ENCODE peak calls at places on chromosomes 11 and 22, in four cellular contexts. One of them, this sample, is unnamed.

GRCh38 chr11:56916609-56917008 is 72.1 kb upstream of the OR5AK2 start:
- DNase-seq in stomach: no peak
- DNase-seq in NCI-H1092 treated with DMSO at 0.1 percent for 48 hours: no peak
- DNase-seq in activated T-helper 9 cell treated with anti-CD3 and anti-CD28 coated beads, Interleukin-2, amount 50 U/mL, for 16 hours: no peak
- DNase-seq in this sample: no peak

GRCh38 chr11:126446581-126446980 is 91.1 kb downstream of the ST3GAL4 start:
- DNase-seq in stomach: no peak
- DNase-seq in NCI-H1092 treated with DMSO at 0.1 percent for 48 hours: no peak
- DNase-seq in activated T-helper 9 cell treated with anti-CD3 and anti-CD28 coated beads, Interleukin-2, amount 50 U/mL, for 16 hours: no peak
- DNase-seq in this sample: no peak

GRCh38 chr22:28817919-28818859 is 17.8 kb upstream of the XBP1 start:
- DNase-seq in stomach: peak; percentile 89
- DNase-seq in NCI-H1092 treated with DMSO at 0.1 percent for 48 hours: peak; percentile 77
- DNase-seq in activated T-helper 9 cell treated with anti-CD3 and anti-CD28 coated beads, Interleukin-2, amount 50 U/mL, for 16 hours: no peak
- DNase-seq in this sample: no peak

GRCh38 chr11:120254788-120255518 is 15.0 kb downstream of the POU2F3 start:
- DNase-seq in stomach: no peak
- DNase-seq in NCI-H1092 treated with DMSO at 0.1 percent for 48 hours: peak; percentile 29
- DNase-seq in activated T-helper 9 cell treated with anti-CD3 and anti-CD28 coated beads, Interleukin-2, amount 50 U/mL, for 16 hours: no peak
- DNase-seq in this sample: no peak

GRCh38 chr11:134349109-134349801 is 17.5 kb downstream of the GLB1L2 start:
- DNase-seq in stomach: no peak
- DNase-seq in NCI-H1092 treated with DMSO at 0.1 percent for 48 hours: no peak
- DNase-seq in activated T-helper 9 cell treated with anti-CD3 and anti-CD28 coated beads, Interleukin-2, amount 50 U/mL, for 16 hours: no peak
- DNase-seq in this sample: no peak

GRCh38 chr11:1750481-1750839 is at the start of gene IFITM10:
- DNase-seq in stomach: peak; percentile 52
- DNase-seq in NCI-H1092 treated with DMSO at 0.1 percent for 48 hours: no peak
- DNase-seq in activated T-helper 9 cell treated with anti-CD3 and anti-CD28 coated beads, Interleukin-2, amount 50 U/mL, for 16 hours: no peak
- DNase-seq in this sample: no peak

GRCh38 chr11:9577551-9577950 is 4.1 kb downstream of the WEE1 start:
- DNase-seq in stomach: no peak
- DNase-seq in NCI-H1092 treated with DMSO at 0.1 percent for 48 hours: no peak
- DNase-seq in activated T-helper 9 cell treated with anti-CD3 and anti-CD28 coated beads, Interleukin-2, amount 50 U/mL, for 16 hours: no peak
- DNase-seq in this sample: no peak

GRCh38 chr11:21588754-21589153 is 604.1 kb upstream of the ANO5 start:
- DNase-seq in stomach: no peak
- DNase-seq in NCI-H1092 treated with DMSO at 0.1 percent for 48 hours: no peak
- DNase-seq in activated T-helper 9 cell treated with anti-CD3 and anti-CD28 coated beads, Interleukin-2, amount 50 U/mL, for 16 hours: no peak
- DNase-seq in this sample: no peak

GRCh38 chr11:16356751-16357365 is 512 bp upstream of the SOX6 start:
- DNase-seq in stomach: no peak
- DNase-seq in NCI-H1092 treated with DMSO at 0.1 percent for 48 hours: no peak
- DNase-seq in activated T-helper 9 cell treated with anti-CD3 and anti-CD28 coated beads, Interleukin-2, amount 50 U/mL, for 16 hours: no peak
- DNase-seq in this sample: no peak

GRCh38 chr11:32137263-32137662 is 46.4 kb downstream of the RCN1 start:
- DNase-seq in stomach: no peak
- DNase-seq in NCI-H1092 treated with DMSO at 0.1 percent for 48 hours: no peak
- DNase-seq in activated T-helper 9 cell treated with anti-CD3 and anti-CD28 coated beads, Interleukin-2, amount 50 U/mL, for 16 hours: no peak
- DNase-seq in this sample: no peak

GRCh38 chr11:70146895-70147520 is 56.1 kb upstream of the FADD start:
- DNase-seq in stomach: no peak
- DNase-seq in NCI-H1092 treated with DMSO at 0.1 percent for 48 hours: no peak
- DNase-seq in activated T-helper 9 cell treated with anti-CD3 and anti-CD28 coated beads, Interleukin-2, amount 50 U/mL, for 16 hours: no peak
- DNase-seq in this sample: no peak

GRCh38 chr11:35427158-35427557 is 7.8 kb upstream of the SLC1A2 start:
- DNase-seq in stomach: no peak
- DNase-seq in NCI-H1092 treated with DMSO at 0.1 percent for 48 hours: peak; percentile 55
- DNase-seq in activated T-helper 9 cell treated with anti-CD3 and anti-CD28 coated beads, Interleukin-2, amount 50 U/mL, for 16 hours: no peak
- DNase-seq in this sample: no peak

GRCh38 chr11:71269603-71270511 is 17.5 kb upstream of the SHANK2 start:
- DNase-seq in stomach: peak; percentile 24
- DNase-seq in NCI-H1092 treated with DMSO at 0.1 percent for 48 hours: no peak
- DNase-seq in activated T-helper 9 cell treated with anti-CD3 and anti-CD28 coated beads, Interleukin-2, amount 50 U/mL, for 16 hours: no peak
- DNase-seq in this sample: no peak

GRCh38 chr11:111923351-111923788 is 4.7 kb downstream of the C11orf52 start:
- DNase-seq in stomach: no peak
- DNase-seq in NCI-H1092 treated with DMSO at 0.1 percent for 48 hours: no peak
- DNase-seq in activated T-helper 9 cell treated with anti-CD3 and anti-CD28 coated beads, Interleukin-2, amount 50 U/mL, for 16 hours: no peak
- DNase-seq in this sample: no peak

GRCh38 chr11:33737362-33737821 is 1.2 kb upstream of the CD59 start:
- DNase-seq in stomach: no peak
- DNase-seq in NCI-H1092 treated with DMSO at 0.1 percent for 48 hours: no peak
- DNase-seq in activated T-helper 9 cell treated with anti-CD3 and anti-CD28 coated beads, Interleukin-2, amount 50 U/mL, for 16 hours: no peak
- DNase-seq in this sample: no peak

GRCh38 chr11:109026891-109027489 is 362.1 kb downstream of the DDX10 start:
- DNase-seq in stomach: no peak
- DNase-seq in NCI-H1092 treated with DMSO at 0.1 percent for 48 hours: no peak
- DNase-seq in activated T-helper 9 cell treated with anti-CD3 and anti-CD28 coated beads, Interleukin-2, amount 50 U/mL, for 16 hours: no peak
- DNase-seq in this sample: no peak

GRCh38 chr22:22914726-22915669 is 27.4 kb downstream of the IGLL5 start:
- DNase-seq in stomach: no peak
- DNase-seq in NCI-H1092 treated with DMSO at 0.1 percent for 48 hours: no peak
- DNase-seq in activated T-helper 9 cell treated with anti-CD3 and anti-CD28 coated beads, Interleukin-2, amount 50 U/mL, for 16 hours: no peak
- DNase-seq in this sample: no peak

GRCh38 chr22:48217596-48217995 is 1455.1 kb downstream of the TBC1D22A start:
- DNase-seq in stomach: no peak
- DNase-seq in NCI-H1092 treated with DMSO at 0.1 percent for 48 hours: no peak
- DNase-seq in activated T-helper 9 cell treated with anti-CD3 and anti-CD28 coated beads, Interleukin-2, amount 50 U/mL, for 16 hours: no peak
- DNase-seq in this sample: no peak

GRCh38 chr11:44680982-44681597 is 45.7 kb upstream of the TSPAN18 start:
- DNase-seq in stomach: no peak
- DNase-seq in NCI-H1092 treated with DMSO at 0.1 percent for 48 hours: no peak
- DNase-seq in activated T-helper 9 cell treated with anti-CD3 and anti-CD28 coated beads, Interleukin-2, amount 50 U/mL, for 16 hours: peak; percentile 12
- DNase-seq in this sample: no peak

GRCh38 chr22:49152146-49152929 is 675.3 kb downstream of the BRD1 start:
- DNase-seq in stomach: no peak
- DNase-seq in NCI-H1092 treated with DMSO at 0.1 percent for 48 hours: no peak
- DNase-seq in activated T-helper 9 cell treated with anti-CD3 and anti-CD28 coated beads, Interleukin-2, amount 50 U/mL, for 16 hours: no peak
- DNase-seq in this sample: no peak

GRCh38 chr11:13883042-13883441 is 79.5 kb upstream of the SPON1 start:
- DNase-seq in stomach: no peak
- DNase-seq in NCI-H1092 treated with DMSO at 0.1 percent for 48 hours: no peak
- DNase-seq in activated T-helper 9 cell treated with anti-CD3 and anti-CD28 coated beads, Interleukin-2, amount 50 U/mL, for 16 hours: no peak
- DNase-seq in this sample: no peak

GRCh38 chr11:46114961-46115360 is 6.3 kb downstream of the PHF21A start:
- DNase-seq in stomach: no peak
- DNase-seq in NCI-H1092 treated with DMSO at 0.1 percent for 48 hours: no peak
- DNase-seq in activated T-helper 9 cell treated with anti-CD3 and anti-CD28 coated beads, Interleukin-2, amount 50 U/mL, for 16 hours: no peak
- DNase-seq in this sample: no peak

GRCh38 chr22:35229865-35230264 is 27.4 kb upstream of the HMGXB4 start:
- DNase-seq in stomach: no peak
- DNase-seq in NCI-H1092 treated with DMSO at 0.1 percent for 48 hours: no peak
- DNase-seq in activated T-helper 9 cell treated with anti-CD3 and anti-CD28 coated beads, Interleukin-2, amount 50 U/mL, for 16 hours: no peak
- DNase-seq in this sample: no peak

GRCh38 chr11:94513091-94513490 is 830 bp downstream of the C11orf97 start:
- DNase-seq in stomach: no peak
- DNase-seq in NCI-H1092 treated with DMSO at 0.1 percent for 48 hours: peak; percentile 73
- DNase-seq in activated T-helper 9 cell treated with anti-CD3 and anti-CD28 coated beads, Interleukin-2, amount 50 U/mL, for 16 hours: no peak
- DNase-seq in this sample: no peak

GRCh38 chr11:91497847-91498246 is 726.8 kb upstream of the FAT3 start:
- DNase-seq in stomach: no peak
- DNase-seq in NCI-H1092 treated with DMSO at 0.1 percent for 48 hours: no peak
- DNase-seq in activated T-helper 9 cell treated with anti-CD3 and anti-CD28 coated beads, Interleukin-2, amount 50 U/mL, for 16 hours: no peak
- DNase-seq in this sample: no peak

GRCh38 chr11:776459-777287 is 614 bp downstream of the GATD1 start:
- DNase-seq in stomach: no peak
- DNase-seq in NCI-H1092 treated with DMSO at 0.1 percent for 48 hours: peak; percentile 64
- DNase-seq in activated T-helper 9 cell treated with anti-CD3 and anti-CD28 coated beads, Interleukin-2, amount 50 U/mL, for 16 hours: peak; percentile 35
- DNase-seq in this sample: peak; percentile 60

GRCh38 chr11:29962243-29962642 is 54.6 kb downstream of the KCNA4 start:
- DNase-seq in stomach: no peak
- DNase-seq in NCI-H1092 treated with DMSO at 0.1 percent for 48 hours: no peak
- DNase-seq in activated T-helper 9 cell treated with anti-CD3 and anti-CD28 coated beads, Interleukin-2, amount 50 U/mL, for 16 hours: no peak
- DNase-seq in this sample: peak; percentile 10

GRCh38 chr11:32960553-32961164 is 55.0 kb upstream of the DEPDC7 start:
- DNase-seq in stomach: no peak
- DNase-seq in NCI-H1092 treated with DMSO at 0.1 percent for 48 hours: peak; percentile 14
- DNase-seq in activated T-helper 9 cell treated with anti-CD3 and anti-CD28 coated beads, Interleukin-2, amount 50 U/mL, for 16 hours: no peak
- DNase-seq in this sample: peak; percentile 62

GRCh38 chr11:27875480-27876208 is 175.4 kb upstream of the BDNF start:
- DNase-seq in stomach: no peak
- DNase-seq in NCI-H1092 treated with DMSO at 0.1 percent for 48 hours: no peak
- DNase-seq in activated T-helper 9 cell treated with anti-CD3 and anti-CD28 coated beads, Interleukin-2, amount 50 U/mL, for 16 hours: no peak
- DNase-seq in this sample: no peak

GRCh38 chr11:46369458-46370152 is 11.9 kb upstream of the MDK start:
- DNase-seq in stomach: peak; percentile 67
- DNase-seq in NCI-H1092 treated with DMSO at 0.1 percent for 48 hours: peak; percentile 32
- DNase-seq in activated T-helper 9 cell treated with anti-CD3 and anti-CD28 coated beads, Interleukin-2, amount 50 U/mL, for 16 hours: peak; percentile 34
- DNase-seq in this sample: peak; percentile 85

GRCh38 chr11:36146437-36146836 is 142.8 kb downstream of the COMMD9 start:
- DNase-seq in stomach: no peak
- DNase-seq in NCI-H1092 treated with DMSO at 0.1 percent for 48 hours: no peak
- DNase-seq in activated T-helper 9 cell treated with anti-CD3 and anti-CD28 coated beads, Interleukin-2, amount 50 U/mL, for 16 hours: no peak
- DNase-seq in this sample: no peak

GRCh38 chr11:47392546-47393162 is 14.3 kb upstream of the SPI1 start:
- DNase-seq in stomach: no peak
- DNase-seq in NCI-H1092 treated with DMSO at 0.1 percent for 48 hours: no peak
- DNase-seq in activated T-helper 9 cell treated with anti-CD3 and anti-CD28 coated beads, Interleukin-2, amount 50 U/mL, for 16 hours: no peak
- DNase-seq in this sample: no peak

GRCh38 chr22:38271927-38272372 is 860 bp downstream of the TMEM184B start:
- DNase-seq in stomach: peak; percentile 71
- DNase-seq in NCI-H1092 treated with DMSO at 0.1 percent for 48 hours: peak; percentile 54
- DNase-seq in activated T-helper 9 cell treated with anti-CD3 and anti-CD28 coated beads, Interleukin-2, amount 50 U/mL, for 16 hours: no peak
- DNase-seq in this sample: no peak

GRCh38 chr11:131670876-131671275 is 300.5 kb downstream of the NTM start:
- DNase-seq in stomach: no peak
- DNase-seq in NCI-H1092 treated with DMSO at 0.1 percent for 48 hours: no peak
- DNase-seq in activated T-helper 9 cell treated with anti-CD3 and anti-CD28 coated beads, Interleukin-2, amount 50 U/mL, for 16 hours: no peak
- DNase-seq in this sample: no peak

GRCh38 chr22:48209473-48210271 is 1447.2 kb downstream of the TBC1D22A start:
- DNase-seq in stomach: no peak
- DNase-seq in NCI-H1092 treated with DMSO at 0.1 percent for 48 hours: no peak
- DNase-seq in activated T-helper 9 cell treated with anti-CD3 and anti-CD28 coated beads, Interleukin-2, amount 50 U/mL, for 16 hours: no peak
- DNase-seq in this sample: no peak

GRCh38 chr11:6627762-6628241 is 8.6 kb upstream of the TPP1 start:
- DNase-seq in stomach: no peak
- DNase-seq in NCI-H1092 treated with DMSO at 0.1 percent for 48 hours: no peak
- DNase-seq in activated T-helper 9 cell treated with anti-CD3 and anti-CD28 coated beads, Interleukin-2, amount 50 U/mL, for 16 hours: no peak
- DNase-seq in this sample: no peak

GRCh38 chr22:19943665-19944026 is 2.0 kb upstream of the TXNRD2 start:
- DNase-seq in stomach: no peak
- DNase-seq in NCI-H1092 treated with DMSO at 0.1 percent for 48 hours: no peak
- DNase-seq in activated T-helper 9 cell treated with anti-CD3 and anti-CD28 coated beads, Interleukin-2, amount 50 U/mL, for 16 hours: no peak
- DNase-seq in this sample: peak; percentile 83

GRCh38 chr11:103803062-103803461 is 233.4 kb upstream of the DDI1 start:
- DNase-seq in stomach: no peak
- DNase-seq in NCI-H1092 treated with DMSO at 0.1 percent for 48 hours: no peak
- DNase-seq in activated T-helper 9 cell treated with anti-CD3 and anti-CD28 coated beads, Interleukin-2, amount 50 U/mL, for 16 hours: no peak
- DNase-seq in this sample: no peak